ENCODE peak calls at places on chromosome 21, in four cellular contexts. N, X, S and E are unnamed samples.

GRCh38 chr21:41671212-41671762 is 95.6 kb downstream of the RIPK4 start:
- DNase-seq in X (no peak), S (no peak), N (no peak), E (no peak)

GRCh38 chr21:45000637-45001133 is 60.9 kb downstream of the SLX9 start:
- DNase-seq in S (no peak), N (no peak), X (no peak), E (no peak)

GRCh38 chr21:26506951-26507350 is 66.1 kb downstream of the CYYR1 start:
- DNase-seq in S (no peak), N (peak), X (no peak), E (no peak)

GRCh38 chr21:39867198-39867650 is at the start of gene PCP4:
- DNase-seq in N (no peak), X (peak), S (no peak), E (peak)

GRCh38 chr21:42851812-42852665 is 27.3 kb downstream of the WDR4 start:
- DNase-seq in X (no peak), S (no peak), N (no peak), E (no peak)

GRCh38 chr21:33949516-33950424 is 34.2 kb upstream of the ATP5PO start:
- DNase-seq in N (no peak), X (no peak), S (no peak), E (no peak)

GRCh38 chr21:35465750-35466149 is 416.6 kb upstream of the RUNX1 start:
- DNase-seq in N (no peak), X (no peak), S (peak), E (no peak)

GRCh38 chr21:40120944-40121575 is 253.8 kb downstream of the PCP4 start:
- DNase-seq in S (no peak), N (no peak), X (no peak), E (no peak)

GRCh38 chr21:32549454-32549853 is 35.9 kb downstream of the TCP10L start:
- DNase-seq in X (no peak), N (no peak), S (no peak), E (no peak)

GRCh38 chr21:17343055-17343454 is 169.8 kb upstream of the CXADR start:
- DNase-seq in S (no peak), N (no peak), X (no peak), E (no peak)

GRCh38 chr21:33318087-33318486 is 6.7 kb upstream of the IFNAR1 start:
- DNase-seq in X (no peak), S (no peak), N (no peak), E (no peak)

GRCh38 chr21:45393833-45394638 is 10.9 kb upstream of the COL18A1 start:
- DNase-seq in X (no peak), N (no peak), S (no peak), E (no peak)

GRCh38 chr21:26966978-26967913 is at the start of gene ADAMTS5:
- DNase-seq in S (peak), N (peak), X (peak), E (peak)

GRCh38 chr21:44756416-44757185 is 45.0 kb downstream of the UBE2G2 start:
- DNase-seq in N (no peak), X (no peak), S (peak), E (no peak)

GRCh38 chr21:26388731-26389231 is 184.3 kb downstream of the CYYR1 start:
- DNase-seq in S (no peak), X (no peak), N (no peak), E (no peak)

GRCh38 chr21:42003051-42003461 is 7.1 kb downstream of the ZBTB21 start:
- DNase-seq in X (no peak), S (no peak), N (no peak), E (no peak)

GRCh38 chr21:27269646-27270045 is 302.8 kb upstream of the ADAMTS5 start:
- DNase-seq in S (no peak), X (no peak), N (peak), E (no peak)

GRCh38 chr21:29237110-29238051 is 61.3 kb upstream of the BACH1 start:
- DNase-seq in S (peak), X (no peak), N (no peak), E (no peak)

GRCh38 chr21:44526096-44526997 is 13.6 kb downstream of the KRTAP10-1 start:
- DNase-seq in S (peak), X (no peak), N (no peak), E (no peak)